ENCODE peak calls at places on chromosomes 16 and 17, in nine cellular contexts. One of them, this sample, is unnamed.

GRCh38 chr16:4285167-4285566 is 12.3 kb upstream of the TFAP4 start:
- DNase-seq in colonic mucosa: no peak
- DNase-seq in gastrocnemius medialis: no peak
- DNase-seq in HFFc6: no peak
- DNase-seq in Peyer's patch: no peak
- DNase-seq in heart left ventricle: no peak
- DNase-seq in tibial nerve: no peak
- DNase-seq in body of pancreas: no peak
- DNase-seq in neural crest cell: no peak
- DNase-seq in this sample: no peak

GRCh38 chr16:52469775-52470174 is 77.2 kb downstream of the TOX3 start:
- DNase-seq in heart left ventricle: no peak
- DNase-seq in neural crest cell: no peak
- DNase-seq in HFFc6: no peak
- DNase-seq in Peyer's patch: no peak
- DNase-seq in gastrocnemius medialis: no peak
- DNase-seq in body of pancreas: no peak
- DNase-seq in tibial nerve: no peak
- DNase-seq in colonic mucosa: no peak
- DNase-seq in this sample: no peak

GRCh38 chr17:66715745-66716156 is 119.2 kb upstream of the CACNG5 start:
- DNase-seq in body of pancreas: peak
- DNase-seq in Peyer's patch: no peak
- DNase-seq in colonic mucosa: peak
- DNase-seq in gastrocnemius medialis: no peak
- DNase-seq in heart left ventricle: no peak
- DNase-seq in tibial nerve: no peak
- DNase-seq in HFFc6: peak
- DNase-seq in neural crest cell: no peak
- DNase-seq in this sample: no peak

GRCh38 chr16:30785126-30786106 is 1.6 kb downstream of the ZNF629 start:
- DNase-seq in heart left ventricle: peak
- DNase-seq in Peyer's patch: no peak
- DNase-seq in tibial nerve: no peak
- DNase-seq in colonic mucosa: no peak
- DNase-seq in HFFc6: no peak
- DNase-seq in gastrocnemius medialis: no peak
- DNase-seq in body of pancreas: no peak
- DNase-seq in neural crest cell: no peak
- DNase-seq in this sample: no peak

GRCh38 chr17:77429735-77429984 is 288.9 kb downstream of the SEC14L1 start:
- DNase-seq in tibial nerve: no peak
- DNase-seq in neural crest cell: no peak
- DNase-seq in Peyer's patch: no peak
- DNase-seq in HFFc6: no peak
- DNase-seq in heart left ventricle: no peak
- DNase-seq in colonic mucosa: no peak
- DNase-seq in gastrocnemius medialis: no peak
- DNase-seq in body of pancreas: no peak
- DNase-seq in this sample: no peak

GRCh38 chr16:54067317-54068065 is 219.1 kb downstream of the IRX3 start:
- DNase-seq in Peyer's patch: no peak
- DNase-seq in colonic mucosa: no peak
- DNase-seq in body of pancreas: no peak
- DNase-seq in tibial nerve: no peak
- DNase-seq in heart left ventricle: no peak
- DNase-seq in neural crest cell: no peak
- DNase-seq in gastrocnemius medialis: no peak
- DNase-seq in HFFc6: no peak
- DNase-seq in this sample: no peak

GRCh38 chr16:27239906-27240655 is 28.5 kb downstream of the NSMCE1 start:
- DNase-seq in neural crest cell: no peak
- DNase-seq in tibial nerve: no peak
- DNase-seq in heart left ventricle: no peak
- DNase-seq in colonic mucosa: no peak
- DNase-seq in HFFc6: no peak
- DNase-seq in body of pancreas: no peak
- DNase-seq in Peyer's patch: no peak
- DNase-seq in gastrocnemius medialis: no peak
- DNase-seq in this sample: no peak

GRCh38 chr17:78474631-78475146 is 96.2 kb downstream of the PGS1 start:
- DNase-seq in heart left ventricle: no peak
- DNase-seq in Peyer's patch: no peak
- DNase-seq in neural crest cell: no peak
- DNase-seq in gastrocnemius medialis: no peak
- DNase-seq in tibial nerve: no peak
- DNase-seq in HFFc6: no peak
- DNase-seq in colonic mucosa: no peak
- DNase-seq in body of pancreas: no peak
- DNase-seq in this sample: peak

GRCh38 chr17:75774988-75775668 is 9.5 kb upstream of the UNK start:
- DNase-seq in Peyer's patch: no peak
- DNase-seq in tibial nerve: peak
- DNase-seq in body of pancreas: peak
- DNase-seq in neural crest cell: no peak
- DNase-seq in HFFc6: peak
- DNase-seq in gastrocnemius medialis: no peak
- DNase-seq in colonic mucosa: no peak
- DNase-seq in heart left ventricle: no peak
- DNase-seq in this sample: no peak

GRCh38 chr16:15037003-15037402 is 18.9 kb downstream of the NTAN1 start:
- DNase-seq in body of pancreas: no peak
- DNase-seq in Peyer's patch: no peak
- DNase-seq in heart left ventricle: no peak
- DNase-seq in colonic mucosa: no peak
- DNase-seq in tibial nerve: no peak
- DNase-seq in neural crest cell: no peak
- DNase-seq in gastrocnemius medialis: no peak
- DNase-seq in HFFc6: no peak
- DNase-seq in this sample: no peak

GRCh38 chr16:70635356-70636016 is 10.9 kb upstream of the IL34 start:
- DNase-seq in neural crest cell: peak
- DNase-seq in heart left ventricle: peak
- DNase-seq in tibial nerve: peak
- DNase-seq in gastrocnemius medialis: no peak
- DNase-seq in Peyer's patch: no peak
- DNase-seq in colonic mucosa: no peak
- DNase-seq in HFFc6: peak
- DNase-seq in body of pancreas: no peak
- DNase-seq in this sample: no peak

GRCh38 chr16:87662254-87663204 is 60.2 kb downstream of the JPH3 start:
- DNase-seq in heart left ventricle: no peak
- DNase-seq in body of pancreas: no peak
- DNase-seq in Peyer's patch: no peak
- DNase-seq in neural crest cell: no peak
- DNase-seq in gastrocnemius medialis: no peak
- DNase-seq in colonic mucosa: no peak
- DNase-seq in tibial nerve: no peak
- DNase-seq in HFFc6: no peak
- DNase-seq in this sample: no peak

GRCh38 chr16:87658564-87659225 is 56.4 kb downstream of the JPH3 start:
- DNase-seq in body of pancreas: no peak
- DNase-seq in gastrocnemius medialis: no peak
- DNase-seq in neural crest cell: no peak
- DNase-seq in colonic mucosa: no peak
- DNase-seq in heart left ventricle: no peak
- DNase-seq in HFFc6: no peak
- DNase-seq in Peyer's patch: no peak
- DNase-seq in tibial nerve: no peak
- DNase-seq in this sample: no peak

GRCh38 chr16:87664792-87665191 is 62.5 kb downstream of the JPH3 start:
- DNase-seq in neural crest cell: no peak
- DNase-seq in HFFc6: no peak
- DNase-seq in gastrocnemius medialis: no peak
- DNase-seq in body of pancreas: no peak
- DNase-seq in colonic mucosa: no peak
- DNase-seq in Peyer's patch: no peak
- DNase-seq in tibial nerve: no peak
- DNase-seq in heart left ventricle: no peak
- DNase-seq in this sample: no peak

GRCh38 chr16:87665193-87665592 is 62.9 kb downstream of the JPH3 start:
- DNase-seq in neural crest cell: no peak
- DNase-seq in heart left ventricle: no peak
- DNase-seq in colonic mucosa: no peak
- DNase-seq in gastrocnemius medialis: no peak
- DNase-seq in HFFc6: no peak
- DNase-seq in Peyer's patch: no peak
- DNase-seq in body of pancreas: no peak
- DNase-seq in tibial nerve: no peak
- DNase-seq in this sample: no peak

GRCh38 chr16:87661561-87661960 is 59.3 kb downstream of the JPH3 start:
- DNase-seq in tibial nerve: no peak
- DNase-seq in body of pancreas: peak
- DNase-seq in heart left ventricle: peak
- DNase-seq in gastrocnemius medialis: no peak
- DNase-seq in Peyer's patch: peak
- DNase-seq in colonic mucosa: no peak
- DNase-seq in HFFc6: peak
- DNase-seq in neural crest cell: peak
- DNase-seq in this sample: no peak
- TF ChIP-seq CTCF in tibial nerve: no peak
- TF ChIP-seq CTCF in body of pancreas: no peak
- TF ChIP-seq CTCF in heart left ventricle: no peak
- TF ChIP-seq CTCF in gastrocnemius medialis: no peak
- TF ChIP-seq CTCF in Peyer's patch: no peak
- TF ChIP-seq CTCF in colonic mucosa: no peak
- TF ChIP-seq CTCF in HFFc6: no peak
- TF ChIP-seq CTCF in neural crest cell: no peak
- TF ChIP-seq CTCF in this sample: no peak

GRCh38 chr16:813916-814412 is 13.4 kb upstream of the GNG13 start:
- DNase-seq in gastrocnemius medialis: no peak
- DNase-seq in Peyer's patch: no peak
- DNase-seq in tibial nerve: no peak
- DNase-seq in colonic mucosa: no peak
- DNase-seq in heart left ventricle: no peak
- DNase-seq in HFFc6: peak
- DNase-seq in body of pancreas: no peak
- DNase-seq in neural crest cell: no peak
- DNase-seq in this sample: no peak

GRCh38 chr16:814974-815373 is 14.4 kb upstream of the GNG13 start:
- DNase-seq in colonic mucosa: no peak
- DNase-seq in tibial nerve: no peak
- DNase-seq in HFFc6: peak
- DNase-seq in neural crest cell: no peak
- DNase-seq in Peyer's patch: no peak
- DNase-seq in gastrocnemius medialis: no peak
- DNase-seq in heart left ventricle: no peak
- DNase-seq in body of pancreas: no peak
- DNase-seq in this sample: no peak

GRCh38 chr16:817001-817906 is 16.7 kb upstream of the GNG13 start:
- DNase-seq in neural crest cell: no peak
- DNase-seq in HFFc6: no peak
- DNase-seq in colonic mucosa: no peak
- DNase-seq in Peyer's patch: no peak
- DNase-seq in heart left ventricle: no peak
- DNase-seq in tibial nerve: no peak
- DNase-seq in body of pancreas: no peak
- DNase-seq in gastrocnemius medialis: no peak
- DNase-seq in this sample: no peak

GRCh38 chr16:815861-816260 is 15.3 kb upstream of the GNG13 start:
- DNase-seq in neural crest cell: no peak
- DNase-seq in HFFc6: no peak
- DNase-seq in heart left ventricle: no peak
- DNase-seq in tibial nerve: no peak
- DNase-seq in Peyer's patch: no peak
- DNase-seq in gastrocnemius medialis: no peak
- DNase-seq in body of pancreas: no peak
- DNase-seq in colonic mucosa: no peak
- DNase-seq in this sample: no peak

GRCh38 chr16:813204-813915 is 12.8 kb upstream of the GNG13 start:
- DNase-seq in heart left ventricle: peak
- DNase-seq in gastrocnemius medialis: no peak
- DNase-seq in tibial nerve: no peak
- DNase-seq in colonic mucosa: no peak
- DNase-seq in body of pancreas: peak
- DNase-seq in neural crest cell: peak
- DNase-seq in HFFc6: peak
- DNase-seq in Peyer's patch: peak
- DNase-seq in this sample: no peak
- TF ChIP-seq CTCF in heart left ventricle: peak
- TF ChIP-seq CTCF in gastrocnemius medialis: peak
- TF ChIP-seq CTCF in tibial nerve: peak
- TF ChIP-seq CTCF in colonic mucosa: peak
- TF ChIP-seq CTCF in body of pancreas: peak
- TF ChIP-seq CTCF in neural crest cell: peak
- TF ChIP-seq CTCF in HFFc6: peak
- TF ChIP-seq CTCF in Peyer's patch: peak
- TF ChIP-seq CTCF in this sample: no peak

DNA sequence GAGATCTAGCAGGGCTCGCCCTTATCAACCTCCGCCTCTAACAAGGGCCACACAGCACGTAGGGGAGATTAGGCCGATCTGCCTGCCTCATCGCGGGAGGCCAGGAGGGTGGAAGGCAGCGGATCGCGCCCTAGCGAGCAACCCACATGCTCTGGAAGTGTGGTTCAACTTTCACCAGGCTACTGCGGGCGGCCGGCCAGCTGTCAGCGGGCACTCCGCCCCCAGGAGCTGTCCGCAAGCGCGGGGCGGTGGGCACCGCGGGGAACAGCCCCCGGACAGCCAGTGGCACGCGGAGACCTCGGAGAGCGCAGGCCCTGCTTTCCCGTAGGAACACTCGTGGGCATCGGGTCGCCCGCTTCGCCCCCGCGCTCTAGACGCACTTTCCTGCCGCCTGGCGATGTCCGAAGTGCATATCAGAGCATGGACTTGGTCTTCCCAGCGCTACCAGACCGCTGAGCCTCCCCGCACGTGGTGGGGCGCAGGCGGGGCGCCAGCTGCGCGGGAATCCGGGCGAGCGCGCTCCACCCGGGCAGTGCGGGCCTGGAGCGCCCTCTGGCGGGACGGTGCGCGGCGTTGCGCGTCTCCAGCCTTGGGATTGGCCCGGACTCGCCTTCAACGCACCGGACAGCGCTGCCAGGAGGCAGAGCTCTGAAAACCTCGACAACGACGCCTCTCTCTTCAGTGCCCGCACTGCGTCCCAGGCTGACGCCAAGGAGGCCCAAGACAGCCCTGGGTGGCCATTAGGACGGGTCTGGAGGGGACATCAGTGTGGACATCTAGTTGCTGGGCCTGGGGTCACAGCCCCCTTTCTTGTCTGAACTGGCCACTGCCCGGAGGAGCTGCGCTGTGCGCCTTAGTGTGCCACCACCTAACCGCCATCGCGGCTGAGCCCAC is 3.6 kb upstream of the ZNHIT3 start:
- DNase-seq in tibial nerve: peak
- DNase-seq in neural crest cell: peak
- DNase-seq in heart left ventricle: peak
- DNase-seq in Peyer's patch: peak
- DNase-seq in colonic mucosa: peak
- DNase-seq in body of pancreas: peak
- DNase-seq in gastrocnemius medialis: peak
- DNase-seq in HFFc6: peak
- DNase-seq in this sample: peak
- TF ChIP-seq CTCF in tibial nerve: peak
- TF ChIP-seq CTCF in neural crest cell: peak
- TF ChIP-seq CTCF in heart left ventricle: peak
- TF ChIP-seq CTCF in Peyer's patch: peak
- TF ChIP-seq CTCF in colonic mucosa: peak
- TF ChIP-seq CTCF in body of pancreas: peak
- TF ChIP-seq CTCF in gastrocnemius medialis: peak
- TF ChIP-seq CTCF in HFFc6: peak
- TF ChIP-seq CTCF in this sample: peak

GRCh38 chr16:50816901-50817555 is 75.1 kb downstream of the CYLD start:
- DNase-seq in tibial nerve: no peak
- DNase-seq in neural crest cell: no peak
- DNase-seq in gastrocnemius medialis: no peak
- DNase-seq in colonic mucosa: peak
- DNase-seq in HFFc6: no peak
- DNase-seq in heart left ventricle: no peak
- DNase-seq in body of pancreas: no peak
- DNase-seq in Peyer's patch: no peak
- DNase-seq in this sample: no peak
- TF ChIP-seq CTCF in tibial nerve: no peak
- TF ChIP-seq CTCF in neural crest cell: no peak
- TF ChIP-seq CTCF in gastrocnemius medialis: no peak
- TF ChIP-seq CTCF in colonic mucosa: no peak
- TF ChIP-seq CTCF in HFFc6: no peak
- TF ChIP-seq CTCF in heart left ventricle: no peak
- TF ChIP-seq CTCF in body of pancreas: no peak
- TF ChIP-seq CTCF in Peyer's patch: no peak
- TF ChIP-seq CTCF in this sample: no peak

This sample was measured in mucosa of descending colon.